ENCODE peak calls at places on chromosomes 13 and 19, in ten cellular contexts. One of them, this sample, is unnamed. For H3K9me3 and H3K4me1, the result is how much of the 10 kb centered on the place peaks cover.

GRCh38 chr19:10713317-10713716 is 4.6 kb upstream of the DNM2 start:
- DNase-seq in upper lobe of right lung: no peak
- DNase-seq in hepatocyte: no peak
- DNase-seq in GM12878: no peak
- DNase-seq in tibial nerve: no peak
- DNase-seq in fibroblast of lung: no peak
- DNase-seq in H9: no peak
- DNase-seq in transverse colon: peak
- DNase-seq in cardiac muscle cell: no peak
- DNase-seq in thyroid gland: no peak
- DNase-seq in this sample: no peak

GRCh38 chr19:41541990-41542584 is 33.9 kb upstream of the CEACAM21 start:
- DNase-seq in upper lobe of right lung: peak
- DNase-seq in hepatocyte: no peak
- DNase-seq in GM12878: no peak
- DNase-seq in tibial nerve: peak
- DNase-seq in fibroblast of lung: peak
- DNase-seq in H9: peak
- DNase-seq in transverse colon: peak
- DNase-seq in cardiac muscle cell: peak
- DNase-seq in thyroid gland: peak
- DNase-seq in this sample: peak

GRCh38 chr19:48551437-48552302 is at the start of gene SULT2B1:
- DNase-seq in upper lobe of right lung: peak
- DNase-seq in hepatocyte: no peak
- DNase-seq in GM12878: no peak
- DNase-seq in tibial nerve: no peak
- DNase-seq in fibroblast of lung: no peak
- DNase-seq in H9: no peak
- DNase-seq in transverse colon: peak
- DNase-seq in cardiac muscle cell: no peak
- DNase-seq in thyroid gland: peak
- DNase-seq in this sample: no peak

GRCh38 chr13:52925775-52926285 is 77.4 kb upstream of the PCDH8 start:
- DNase-seq in upper lobe of right lung: no peak
- DNase-seq in hepatocyte: no peak
- DNase-seq in GM12878: no peak
- DNase-seq in tibial nerve: no peak
- DNase-seq in fibroblast of lung: no peak
- DNase-seq in H9: no peak
- DNase-seq in transverse colon: no peak
- DNase-seq in cardiac muscle cell: no peak
- DNase-seq in thyroid gland: no peak
- DNase-seq in this sample: no peak

GRCh38 chr19:12965017-12965811 is 4.2 kb upstream of the DAND5 start:
- DNase-seq in upper lobe of right lung: peak
- DNase-seq in hepatocyte: peak
- DNase-seq in GM12878: peak
- DNase-seq in tibial nerve: peak
- DNase-seq in fibroblast of lung: peak
- DNase-seq in H9: peak
- DNase-seq in transverse colon: peak
- DNase-seq in cardiac muscle cell: peak
- DNase-seq in thyroid gland: peak
- DNase-seq in this sample: peak

GRCh38 chr13:110263906-110264305 is 43.1 kb downstream of the COL4A1 start:
- DNase-seq in upper lobe of right lung: no peak
- DNase-seq in hepatocyte: peak
- DNase-seq in GM12878: no peak
- DNase-seq in tibial nerve: no peak
- DNase-seq in fibroblast of lung: no peak
- DNase-seq in H9: no peak
- DNase-seq in transverse colon: no peak
- DNase-seq in cardiac muscle cell: no peak
- DNase-seq in thyroid gland: no peak
- DNase-seq in this sample: no peak

GRCh38 chr19:44848036-44848804 is 2.1 kb downstream of the NECTIN2 start:
- DNase-seq in upper lobe of right lung: no peak
- DNase-seq in hepatocyte: peak
- DNase-seq in GM12878: no peak
- DNase-seq in tibial nerve: no peak
- DNase-seq in fibroblast of lung: peak
- DNase-seq in H9: peak
- DNase-seq in transverse colon: no peak
- DNase-seq in cardiac muscle cell: peak
- DNase-seq in thyroid gland: peak
- DNase-seq in this sample: no peak

GRCh38 chr19:36172852-36173251 is 20.6 kb upstream of the COX7A1 start:
- DNase-seq in upper lobe of right lung: no peak
- DNase-seq in hepatocyte: no peak
- DNase-seq in GM12878: no peak
- DNase-seq in tibial nerve: no peak
- DNase-seq in fibroblast of lung: no peak
- DNase-seq in H9: no peak
- DNase-seq in transverse colon: no peak
- DNase-seq in cardiac muscle cell: no peak
- DNase-seq in thyroid gland: no peak
- DNase-seq in this sample: peak

GRCh38 chr19:1513492-1514294 is 874 bp upstream of the ADAMTSL5 start:
- DNase-seq in upper lobe of right lung: peak
- DNase-seq in hepatocyte: peak
- DNase-seq in GM12878: no peak
- DNase-seq in tibial nerve: no peak
- DNase-seq in fibroblast of lung: peak
- DNase-seq in H9: peak
- DNase-seq in transverse colon: peak
- DNase-seq in cardiac muscle cell: peak
- DNase-seq in thyroid gland: no peak
- DNase-seq in this sample: peak

GRCh38 chr13:25406377-25406776 is 34.6 kb downstream of the ATP8A2 start:
- DNase-seq in upper lobe of right lung: no peak
- DNase-seq in hepatocyte: no peak
- DNase-seq in GM12878: no peak
- DNase-seq in tibial nerve: no peak
- DNase-seq in fibroblast of lung: no peak
- DNase-seq in H9: peak
- DNase-seq in transverse colon: no peak
- DNase-seq in cardiac muscle cell: no peak
- DNase-seq in thyroid gland: no peak
- DNase-seq in this sample: no peak

GRCh38 chr13:73212482-73212881 is 153.7 kb downstream of the KLF5 start:
- DNase-seq in upper lobe of right lung: no peak
- DNase-seq in hepatocyte: no peak
- DNase-seq in GM12878: no peak
- DNase-seq in tibial nerve: no peak
- DNase-seq in fibroblast of lung: no peak
- DNase-seq in H9: no peak
- DNase-seq in transverse colon: no peak
- DNase-seq in cardiac muscle cell: peak
- DNase-seq in thyroid gland: no peak
- DNase-seq in this sample: no peak

GRCh38 chr13:46160474-46161066 is 21.4 kb downstream of the LCP1 start:
- DNase-seq in upper lobe of right lung: no peak
- DNase-seq in hepatocyte: peak
- DNase-seq in GM12878: no peak
- DNase-seq in tibial nerve: no peak
- DNase-seq in fibroblast of lung: peak
- DNase-seq in H9: no peak
- DNase-seq in transverse colon: no peak
- DNase-seq in cardiac muscle cell: peak
- DNase-seq in thyroid gland: peak
- DNase-seq in this sample: no peak

GRCh38 chr13:52749446-52749845 is 9.8 kb upstream of the CNMD start:
- DNase-seq in upper lobe of right lung: no peak
- DNase-seq in hepatocyte: no peak
- DNase-seq in GM12878: no peak
- DNase-seq in tibial nerve: no peak
- DNase-seq in fibroblast of lung: no peak
- DNase-seq in H9: no peak
- DNase-seq in transverse colon: no peak
- DNase-seq in cardiac muscle cell: no peak
- DNase-seq in thyroid gland: no peak
- DNase-seq in this sample: no peak

GRCh38 chr19:49340069-49340864 is 5.1 kb downstream of the CD37 start:
- DNase-seq in upper lobe of right lung: peak
- DNase-seq in hepatocyte: peak
- DNase-seq in GM12878: peak
- DNase-seq in tibial nerve: peak
- DNase-seq in fibroblast of lung: peak
- DNase-seq in H9: peak
- DNase-seq in transverse colon: peak
- DNase-seq in cardiac muscle cell: peak
- DNase-seq in thyroid gland: peak
- DNase-seq in this sample: peak

GRCh38 chr19:38650911-38651584 is 3.6 kb downstream of the ACTN4 start:
- DNase-seq in upper lobe of right lung: no peak
- DNase-seq in hepatocyte: peak
- DNase-seq in GM12878: no peak
- DNase-seq in tibial nerve: no peak
- DNase-seq in fibroblast of lung: peak
- DNase-seq in H9: no peak
- DNase-seq in transverse colon: no peak
- DNase-seq in cardiac muscle cell: peak
- DNase-seq in thyroid gland: no peak
- DNase-seq in this sample: no peak

GRCh38 chr19:4233282-4233853 is 4.0 kb downstream of the EBI3 start:
- DNase-seq in upper lobe of right lung: peak
- DNase-seq in hepatocyte: peak
- DNase-seq in GM12878: no peak
- DNase-seq in tibial nerve: no peak
- DNase-seq in fibroblast of lung: peak
- DNase-seq in H9: peak
- DNase-seq in transverse colon: peak
- DNase-seq in cardiac muscle cell: peak
- DNase-seq in thyroid gland: peak
- DNase-seq in this sample: peak

DNA sequence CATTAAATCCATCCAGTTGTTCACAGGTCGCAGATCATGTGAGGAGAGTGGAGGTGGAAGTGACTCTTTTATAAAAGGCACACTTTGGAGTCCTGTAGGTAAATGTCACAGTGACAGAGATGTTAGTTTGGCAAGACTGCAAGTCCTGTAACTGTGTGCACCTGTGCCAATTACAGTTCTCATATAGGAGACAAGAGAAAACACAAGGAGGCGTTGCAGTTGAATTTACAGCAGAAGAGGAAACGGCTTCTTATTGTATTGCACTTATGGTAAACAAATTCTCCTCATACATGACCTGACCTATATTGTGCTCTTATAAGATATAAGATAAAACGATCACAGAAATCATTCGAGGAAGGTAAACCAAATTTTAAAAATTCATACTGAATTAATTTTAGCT is 732.8 kb upstream of the SLC10A2 start:
- DNase-seq in upper lobe of right lung: no peak
- DNase-seq in hepatocyte: no peak
- DNase-seq in GM12878: no peak
- DNase-seq in tibial nerve: no peak
- DNase-seq in fibroblast of lung: no peak
- DNase-seq in H9: no peak
- DNase-seq in transverse colon: no peak
- DNase-seq in cardiac muscle cell: no peak
- DNase-seq in thyroid gland: no peak
- DNase-seq in this sample: no peak
- H3K9me3 ChIP-seq in upper lobe of right lung: under half
- H3K9me3 ChIP-seq in hepatocyte: under half
- H3K9me3 ChIP-seq in GM12878: under half
- H3K9me3 ChIP-seq in tibial nerve: under half
- H3K9me3 ChIP-seq in fibroblast of lung: under half
- H3K9me3 ChIP-seq in H9: under half
- H3K9me3 ChIP-seq in transverse colon: under half
- H3K9me3 ChIP-seq in cardiac muscle cell: under half
- H3K9me3 ChIP-seq in thyroid gland: under half
- H3K9me3 ChIP-seq in this sample: under half

GRCh38 chr19:29596885-29597525 is 9.1 kb upstream of the POP4 start:
- DNase-seq in upper lobe of right lung: no peak
- DNase-seq in hepatocyte: peak
- DNase-seq in GM12878: no peak
- DNase-seq in tibial nerve: no peak
- DNase-seq in fibroblast of lung: peak
- DNase-seq in H9: no peak
- DNase-seq in transverse colon: no peak
- DNase-seq in cardiac muscle cell: peak
- DNase-seq in thyroid gland: no peak
- DNase-seq in this sample: no peak
- TF ChIP-seq CTCF in upper lobe of right lung: no peak
- TF ChIP-seq CTCF in hepatocyte: peak
- TF ChIP-seq CTCF in GM12878: peak
- TF ChIP-seq CTCF in tibial nerve: no peak
- TF ChIP-seq CTCF in fibroblast of lung: no peak
- TF ChIP-seq CTCF in H9: peak
- TF ChIP-seq CTCF in transverse colon: no peak
- TF ChIP-seq CTCF in cardiac muscle cell: no peak
- TF ChIP-seq CTCF in thyroid gland: peak
- TF ChIP-seq CTCF in this sample: no peak

DNA sequence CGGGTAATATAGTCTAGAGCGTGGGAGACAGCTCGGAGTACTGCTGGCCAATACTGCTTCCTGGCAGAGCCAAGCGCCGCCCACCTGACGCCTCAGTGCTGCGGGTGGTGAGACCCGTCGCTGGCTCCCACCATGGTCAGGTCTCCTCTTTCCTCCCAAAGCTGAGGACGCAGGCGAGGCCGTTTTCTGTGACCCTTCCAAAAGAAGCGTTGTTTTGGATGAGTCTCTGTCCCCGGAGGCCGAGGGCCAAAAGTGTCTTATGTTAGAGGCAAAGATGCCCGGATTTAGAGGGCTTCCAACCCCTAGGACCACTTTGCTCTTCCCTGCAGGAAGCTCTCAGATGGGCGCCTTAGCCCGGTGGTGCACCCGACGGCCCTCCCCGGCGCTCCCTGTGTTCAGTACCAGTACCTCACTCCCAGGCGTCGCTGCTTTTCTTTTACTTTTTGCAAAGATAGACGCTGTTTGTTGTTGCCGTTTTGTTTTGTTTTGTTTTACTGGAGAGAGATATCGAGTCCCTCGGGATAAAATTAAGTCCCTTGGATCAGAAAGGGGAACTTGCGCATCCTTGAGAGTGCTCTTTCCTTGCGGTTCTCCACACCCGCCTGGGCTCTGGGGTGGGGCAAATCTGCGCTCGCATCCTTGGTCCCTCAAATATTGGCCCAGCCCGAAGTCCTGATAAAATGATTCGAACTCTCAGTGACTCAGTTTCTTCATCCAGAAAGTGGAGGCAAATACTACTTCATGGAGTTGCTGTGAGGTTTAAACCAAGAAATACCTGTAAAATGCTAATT is 7.0 kb downstream of the PDX1 start:
- DNase-seq in upper lobe of right lung: no peak
- DNase-seq in hepatocyte: no peak
- DNase-seq in GM12878: no peak
- DNase-seq in tibial nerve: no peak
- DNase-seq in fibroblast of lung: no peak
- DNase-seq in H9: peak
- DNase-seq in transverse colon: no peak
- DNase-seq in cardiac muscle cell: no peak
- DNase-seq in thyroid gland: no peak
- DNase-seq in this sample: no peak
- H3K4me1 ChIP-seq in upper lobe of right lung: under half
- H3K4me1 ChIP-seq in hepatocyte: under half
- H3K4me1 ChIP-seq in GM12878: under half
- H3K4me1 ChIP-seq in tibial nerve: under half
- H3K4me1 ChIP-seq in fibroblast of lung: under half
- H3K4me1 ChIP-seq in H9: under half
- H3K4me1 ChIP-seq in transverse colon: under half
- H3K4me1 ChIP-seq in cardiac muscle cell: under half
- H3K4me1 ChIP-seq in thyroid gland: under half
- H3K4me1 ChIP-seq in this sample: half or more

GRCh38 chr19:54561840-54562239 is 11.8 kb upstream of the LILRA2 start:
- DNase-seq in upper lobe of right lung: peak
- DNase-seq in hepatocyte: no peak
- DNase-seq in GM12878: no peak
- DNase-seq in tibial nerve: no peak
- DNase-seq in fibroblast of lung: no peak
- DNase-seq in H9: no peak
- DNase-seq in transverse colon: no peak
- DNase-seq in cardiac muscle cell: no peak
- DNase-seq in thyroid gland: no peak
- DNase-seq in this sample: no peak
- H3K9me3 ChIP-seq in upper lobe of right lung: under half
- H3K9me3 ChIP-seq in hepatocyte: under half
- H3K9me3 ChIP-seq in GM12878: under half
- H3K9me3 ChIP-seq in tibial nerve: under half
- H3K9me3 ChIP-seq in fibroblast of lung: under half
- H3K9me3 ChIP-seq in H9: half or more
- H3K9me3 ChIP-seq in transverse colon: under half
- H3K9me3 ChIP-seq in cardiac muscle cell: under half
- H3K9me3 ChIP-seq in thyroid gland: under half
- H3K9me3 ChIP-seq in this sample: under half